ENCODE peak calls at places on chromosomes 6 and 20, in eight cellular contexts. O, X, H, C, D, G, E and B are unnamed samples.

GRCh38 chr20:44723798-44724362 is 8.7 kb downstream of the CCN5 start:
- DNase-seq in O (no peak), X (no peak), H (no peak), C (no peak), D (no peak), G (no peak), E (no peak), B (no peak)

GRCh38 chr20:21109144-21109543 is 3.0 kb upstream of the LINC00237 start:
- DNase-seq in O (no peak), X (no peak), H (no peak), C (no peak), D (no peak), G (no peak), E (no peak), B (no peak)

GRCh38 chr6:30263734-30264133 is 50.5 kb upstream of the TRIM26 start:
- DNase-seq in O (no peak), X (no peak), H (no peak), C (no peak), D (no peak), G (no peak), E (no peak), B (no peak)

GRCh38 chr6:166751051-166751595 is 124.1 kb upstream of the RPS6KA2 start:
- DNase-seq in O (no peak), X (peak; percentile 58), H (no peak), C (no peak), D (no peak), G (no peak), E (no peak), B (no peak)

GRCh38 chr20:24698706-24699206 is 229.3 kb downstream of the SYNDIG1 start:
- DNase-seq in O (no peak), X (no peak), H (no peak), C (peak; percentile 18), D (no peak), G (no peak), E (no peak), B (no peak)

GRCh38 chr6:143549630-143550268 is 38.2 kb upstream of the FUCA2 start:
- DNase-seq in O (no peak), X (no peak), H (no peak), C (no peak), D (no peak), G (no peak), E (no peak), B (no peak)

GRCh38 chr20:23340524-23340923 is 10.1 kb upstream of the NXT1 start:
- DNase-seq in O (no peak), X (peak; percentile 71), H (peak; percentile 43), C (peak; percentile 56), D (peak; percentile 43), G (peak; percentile 64), E (peak; percentile 51), B (peak; percentile 85)

GRCh38 chr20:62882426-62882825 is 20.8 kb upstream of the TCFL5 start:
- DNase-seq in O (no peak), X (no peak), H (no peak), C (no peak), D (no peak), G (no peak), E (no peak), B (no peak)

GRCh38 chr6:78749326-78749725 is 118.0 kb upstream of the IRAK1BP1 start:
- DNase-seq in O (peak; percentile 2), X (no peak), H (no peak), C (no peak), D (no peak), G (no peak), E (no peak), B (no peak)

GRCh38 chr20:25321262-25321831 is 69.3 kb downstream of the ABHD12 start:
- DNase-seq in O (no peak), X (no peak), H (no peak), C (no peak), D (no peak), G (no peak), E (peak; percentile 4), B (peak; percentile 32)

GRCh38 chr6:121520337-121521163 is 85.1 kb downstream of the GJA1 start:
- DNase-seq in O (peak; percentile 67), X (no peak), H (peak; percentile 83), C (no peak), D (no peak), G (no peak), E (no peak), B (no peak)

GRCh38 chr6:144395014-144395413 is 109.9 kb downstream of the UTRN start:
- DNase-seq in O (no peak), X (no peak), H (no peak), C (no peak), D (no peak), G (no peak), E (no peak), B (no peak)

GRCh38 chr20:51400051-51400926 is 142.2 kb downstream of the NFATC2 start:
- DNase-seq in O (no peak), X (no peak), H (no peak), C (no peak), D (no peak), G (no peak), E (no peak), B (no peak)

GRCh38 chr20:23229989-23230388 is 120.6 kb upstream of the NXT1 start:
- DNase-seq in O (no peak), X (no peak), H (no peak), C (no peak), D (no peak), G (no peak), E (no peak), B (no peak)

GRCh38 chr6:10014561-10014960 is 400.3 kb downstream of the TFAP2A start:
- DNase-seq in O (peak; percentile 8), X (no peak), H (no peak), C (no peak), D (no peak), G (no peak), E (no peak), B (no peak)

DNA sequence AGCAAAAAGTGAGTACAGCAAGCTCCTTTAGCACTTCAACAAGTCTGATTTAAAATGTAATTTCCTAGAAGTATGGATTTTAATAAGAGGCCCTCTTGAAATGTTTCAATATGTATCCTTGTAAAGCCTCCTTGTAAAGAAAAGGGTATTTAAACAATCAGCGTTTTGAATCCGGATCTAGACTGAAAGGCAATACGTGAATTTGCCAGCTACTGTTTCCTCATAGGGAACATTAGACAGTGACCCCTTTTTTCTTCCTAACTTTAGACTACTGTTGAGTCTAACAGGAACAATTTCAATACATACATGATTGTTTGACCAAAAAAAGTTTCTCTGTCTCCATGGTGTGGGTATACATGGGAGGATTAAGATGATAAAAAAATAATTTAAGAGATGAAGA is 395.0 kb downstream of the TFAP2A start:
- DNase-seq in O (no peak), X (no peak), H (no peak), C (no peak), D (no peak), G (no peak), E (no peak), B (no peak)
- H3K27ac ChIP-seq in O (no peak overlapping the region), X (no peak overlapping the region), H (no peak overlapping the region), C (no peak overlapping the region), D (no peak overlapping the region), G (no peak overlapping the region), E (no peak overlapping the region), B (no peak overlapping the region)

GRCh38 chr20:433300-433975 is 25.3 kb downstream of the RBCK1 start:
- DNase-seq in O (no peak), X (no peak), H (no peak), C (no peak), D (no peak), G (no peak), E (no peak), B (no peak)
- H3K27ac ChIP-seq in O (no peak overlapping the region), X (no peak overlapping the region), H (no peak overlapping the region), C (no peak overlapping the region), D (peak overlapping the region; percentile 68), G (no peak overlapping the region), E (no peak overlapping the region), B (peak overlapping the region; percentile 45)

GRCh38 chr20:40314278-40314677 is 374.8 kb downstream of the MAFB start:
- DNase-seq in O (no peak), X (no peak), H (no peak), C (no peak), D (no peak), G (no peak), E (no peak), B (no peak)
- H3K27ac ChIP-seq in O (no peak overlapping the region), X (no peak overlapping the region), H (no peak overlapping the region), C (no peak overlapping the region), D (no peak overlapping the region), G (no peak overlapping the region), E (no peak overlapping the region), B (no peak overlapping the region)

GRCh38 chr6:157989541-157990289 is 8.1 kb downstream of the SYNJ2 start:
- DNase-seq in O (no peak), X (peak; percentile 15), H (no peak), C (no peak), D (peak; percentile 78), G (peak; percentile 76), E (peak; percentile 91), B (no peak)
- H3K27ac ChIP-seq in O (peak overlapping the region; percentile 21), X (no peak overlapping the region), H (peak overlapping the region; percentile 97), C (no peak overlapping the region), D (peak overlapping the region; percentile 58), G (peak overlapping the region; percentile 90), E (peak overlapping the region; percentile 74), B (peak overlapping the region; percentile 63)